ENCODE peak calls at places on chromosomes 6 and 20, in six cellular contexts. One of them, this sample, is unnamed.

GRCh38 chr20:46058656-46059281 is 29.8 kb downstream of the SLC12A5 start:
- DNase-seq in PC-3: no peak
- DNase-seq in psoas muscle: no peak
- DNase-seq in IMR-90: no peak
- DNase-seq in fibroblast of lung: no peak
- DNase-seq in choroid plexus epithelial cell: no peak
- DNase-seq in this sample: peak

GRCh38 chr6:14917101-14917500 is 328.8 kb upstream of the JARID2 start:
- DNase-seq in PC-3: peak
- DNase-seq in psoas muscle: no peak
- DNase-seq in IMR-90: peak
- DNase-seq in fibroblast of lung: peak
- DNase-seq in choroid plexus epithelial cell: peak
- DNase-seq in this sample: no peak

GRCh38 chr6:29974901-29975560 is 32.7 kb downstream of the HLA-A start:
- DNase-seq in PC-3: no peak
- DNase-seq in psoas muscle: no peak
- DNase-seq in IMR-90: no peak
- DNase-seq in fibroblast of lung: no peak
- DNase-seq in choroid plexus epithelial cell: no peak
- DNase-seq in this sample: peak

GRCh38 chr6:36285187-36285612 is 15.3 kb downstream of the PNPLA1 start:
- DNase-seq in PC-3: no peak
- DNase-seq in psoas muscle: no peak
- DNase-seq in IMR-90: no peak
- DNase-seq in fibroblast of lung: no peak
- DNase-seq in choroid plexus epithelial cell: no peak
- DNase-seq in this sample: no peak

GRCh38 chr20:33812673-33813462 is 1.7 kb downstream of the CHMP4B start:
- DNase-seq in PC-3: peak
- DNase-seq in psoas muscle: no peak
- DNase-seq in IMR-90: no peak
- DNase-seq in fibroblast of lung: no peak
- DNase-seq in choroid plexus epithelial cell: peak
- DNase-seq in this sample: no peak

GRCh38 chr20:48198951-48199431 is 413.7 kb upstream of the SULF2 start:
- DNase-seq in PC-3: peak
- DNase-seq in psoas muscle: peak
- DNase-seq in IMR-90: no peak
- DNase-seq in fibroblast of lung: no peak
- DNase-seq in choroid plexus epithelial cell: no peak
- DNase-seq in this sample: no peak

GRCh38 chr6:154614101-154614500 is 103.6 kb upstream of the CNKSR3 start:
- DNase-seq in PC-3: no peak
- DNase-seq in psoas muscle: no peak
- DNase-seq in IMR-90: peak
- DNase-seq in fibroblast of lung: no peak
- DNase-seq in choroid plexus epithelial cell: peak
- DNase-seq in this sample: no peak

GRCh38 chr6:163338671-163339405 is 75.7 kb upstream of the QKI start:
- DNase-seq in PC-3: no peak
- DNase-seq in psoas muscle: peak
- DNase-seq in IMR-90: peak
- DNase-seq in fibroblast of lung: peak
- DNase-seq in choroid plexus epithelial cell: peak
- DNase-seq in this sample: no peak

GRCh38 chr6:108876929-108877775 is 28.9 kb downstream of the ARMC2 start:
- DNase-seq in PC-3: no peak
- DNase-seq in psoas muscle: peak
- DNase-seq in IMR-90: peak
- DNase-seq in fibroblast of lung: peak
- DNase-seq in choroid plexus epithelial cell: peak
- DNase-seq in this sample: no peak

GRCh38 chr20:11231742-11232141 is 557.9 kb upstream of the JAG1 start:
- DNase-seq in PC-3: no peak
- DNase-seq in psoas muscle: no peak
- DNase-seq in IMR-90: no peak
- DNase-seq in fibroblast of lung: no peak
- DNase-seq in choroid plexus epithelial cell: no peak
- DNase-seq in this sample: no peak

GRCh38 chr6:116078522-116078921 is 17.8 kb upstream of the FRK start:
- DNase-seq in PC-3: no peak
- DNase-seq in psoas muscle: no peak
- DNase-seq in IMR-90: no peak
- DNase-seq in fibroblast of lung: no peak
- DNase-seq in choroid plexus epithelial cell: no peak
- DNase-seq in this sample: no peak
- TF ChIP-seq CTCF in PC-3: no peak
- TF ChIP-seq CTCF in psoas muscle: no peak
- TF ChIP-seq CTCF in IMR-90: no peak
- TF ChIP-seq CTCF in fibroblast of lung: no peak
- TF ChIP-seq CTCF in choroid plexus epithelial cell: peak
- TF ChIP-seq CTCF in this sample: no peak

GRCh38 chr20:35146922-35147574 is at the start of gene EDEM2:
- DNase-seq in PC-3: peak
- DNase-seq in psoas muscle: peak
- DNase-seq in IMR-90: peak
- DNase-seq in fibroblast of lung: peak
- DNase-seq in choroid plexus epithelial cell: peak
- DNase-seq in this sample: peak
- TF ChIP-seq CTCF in PC-3: no peak
- TF ChIP-seq CTCF in psoas muscle: no peak
- TF ChIP-seq CTCF in IMR-90: no peak
- TF ChIP-seq CTCF in fibroblast of lung: no peak
- TF ChIP-seq CTCF in choroid plexus epithelial cell: no peak
- TF ChIP-seq CTCF in this sample: no peak

DNA sequence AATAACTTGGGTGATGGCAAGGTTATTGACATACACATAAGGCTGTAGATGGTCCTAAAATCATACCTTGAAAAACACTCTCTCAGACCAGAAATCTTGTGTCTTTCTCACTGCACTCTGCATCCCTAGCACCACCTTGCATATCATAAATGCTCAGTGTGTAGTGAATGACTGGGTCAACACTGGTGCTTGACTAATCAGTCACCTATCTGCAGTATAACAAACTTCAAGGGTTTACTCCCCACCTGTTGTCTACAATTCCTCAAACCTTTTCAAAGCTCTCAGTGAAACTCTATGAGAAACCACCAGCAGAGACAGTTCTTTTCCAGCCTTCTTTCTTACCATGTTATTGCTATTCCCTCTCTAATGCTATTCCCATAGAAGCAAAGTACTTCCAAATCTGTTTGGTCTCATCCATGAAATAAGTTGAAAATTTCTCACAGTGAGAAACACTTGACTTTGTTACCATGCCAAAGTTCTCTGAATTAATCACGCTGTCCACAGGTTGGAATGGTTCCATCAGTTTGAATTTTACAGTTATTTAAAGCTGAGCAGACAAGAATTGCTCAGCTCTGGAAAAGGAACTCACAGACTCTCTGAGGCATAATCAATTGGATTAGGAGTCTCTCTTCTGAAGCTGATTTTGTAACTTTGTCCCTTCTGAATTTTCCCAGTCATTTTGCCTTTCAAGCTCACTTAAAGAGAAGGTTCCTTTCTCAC is 104.8 kb upstream of the EYA4 start:
- DNase-seq in PC-3: no peak
- DNase-seq in psoas muscle: no peak
- DNase-seq in IMR-90: no peak
- DNase-seq in fibroblast of lung: no peak
- DNase-seq in choroid plexus epithelial cell: no peak
- DNase-seq in this sample: no peak
- TF ChIP-seq CTCF in PC-3: no peak
- TF ChIP-seq CTCF in psoas muscle: no peak
- TF ChIP-seq CTCF in IMR-90: no peak
- TF ChIP-seq CTCF in fibroblast of lung: no peak
- TF ChIP-seq CTCF in choroid plexus epithelial cell: no peak
- TF ChIP-seq CTCF in this sample: no peak

GRCh38 chr6:56430629-56431600 is 183.5 kb upstream of the COL21A1 start:
- DNase-seq in PC-3: no peak
- DNase-seq in psoas muscle: no peak
- DNase-seq in IMR-90: no peak
- DNase-seq in fibroblast of lung: no peak
- DNase-seq in choroid plexus epithelial cell: no peak
- DNase-seq in this sample: no peak
- TF ChIP-seq CTCF in PC-3: no peak
- TF ChIP-seq CTCF in psoas muscle: no peak
- TF ChIP-seq CTCF in IMR-90: no peak
- TF ChIP-seq CTCF in fibroblast of lung: no peak
- TF ChIP-seq CTCF in choroid plexus epithelial cell: no peak
- TF ChIP-seq CTCF in this sample: no peak

GRCh38 chr20:57590485-57591288 is 29.5 kb downstream of the ZBP1 start:
- DNase-seq in PC-3: no peak
- DNase-seq in psoas muscle: no peak
- DNase-seq in IMR-90: no peak
- DNase-seq in fibroblast of lung: no peak
- DNase-seq in choroid plexus epithelial cell: no peak
- DNase-seq in this sample: no peak
- TF ChIP-seq CTCF in PC-3: no peak
- TF ChIP-seq CTCF in psoas muscle: no peak
- TF ChIP-seq CTCF in IMR-90: no peak
- TF ChIP-seq CTCF in fibroblast of lung: no peak
- TF ChIP-seq CTCF in choroid plexus epithelial cell: no peak
- TF ChIP-seq CTCF in this sample: no peak